ENCODE peak calls at places on chromosomes 3 and 15, in six cellular contexts. A is left lung, Y is HS-27A, I is hippocampal formation, Z is substantia nigra, E is GM03348. K is an unnamed sample.

GRCh38 chr3:177195941-177196472 is 1.3 kb downstream of the TBL1XR1 start:
- DNase-seq in A (no peak), Y (no peak), E (no peak), I (no peak), Z (peak), K (no peak)

GRCh38 chr3:175308105-175308504 is 449.0 kb downstream of the NAALADL2 start:
- DNase-seq in Z (no peak), Y (no peak), E (no peak), I (no peak), A (no peak), K (no peak)

GRCh38 chr3:66431494-66431893 is 69.3 kb downstream of the LRIG1 start:
- DNase-seq in Z (no peak), Y (peak), E (peak), I (no peak), A (no peak), K (no peak)

GRCh38 chr3:71629289-71630252 is 46.0 kb upstream of the FOXP1 start:
- DNase-seq in Y (no peak), I (peak), Z (no peak), A (peak), E (peak), K (no peak)

GRCh38 chr3:50165388-50166308 is 10.5 kb downstream of the SEMA3F start:
- DNase-seq in A (no peak), Z (peak), I (no peak), E (peak), Y (peak), K (no peak)

GRCh38 chr3:35505181-35505580 is 134.1 kb upstream of the ARPP21 start:
- DNase-seq in I (no peak), E (no peak), Y (no peak), A (no peak), Z (no peak), K (peak)

GRCh38 chr3:164522073-164522763 is 556.1 kb downstream of the SI start:
- DNase-seq in A (no peak), Y (no peak), I (no peak), Z (no peak), E (no peak), K (no peak)

GRCh38 chr3:16182183-16182582 is 7.7 kb downstream of the GALNT15 start:
- DNase-seq in E (no peak), Z (no peak), Y (no peak), A (no peak), I (no peak), K (no peak)

GRCh38 chr15:89533861-89534544 is 37.6 kb upstream of the RHCG start:
- DNase-seq in A (no peak), Z (no peak), Y (no peak), E (no peak), I (no peak), K (no peak)

GRCh38 chr3:51539291-51539891 is 872 bp downstream of the RAD54L2 start:
- DNase-seq in I (peak), Z (no peak), A (peak), E (peak), Y (peak), K (no peak)

GRCh38 chr15:80501453-80501852 is 97.3 kb downstream of the ARNT2 start:
- DNase-seq in Z (no peak), I (no peak), A (no peak), E (no peak), Y (no peak), K (no peak)

GRCh38 chr15:23629234-23629805 is 18.3 kb downstream of the MAGEL2 start:
- DNase-seq in Y (no peak), E (peak), Z (no peak), I (no peak), A (no peak), K (no peak)

GRCh38 chr3:181326637-181327223 is 337.2 kb upstream of the DNAJC19 start:
- DNase-seq in E (no peak), Y (no peak), I (no peak), Z (no peak), A (no peak), K (no peak)

GRCh38 chr15:79002631-79003030 is 57.8 kb upstream of the CTSH start:
- DNase-seq in Y (no peak), I (no peak), Z (no peak), A (no peak), E (no peak), K (no peak)

GRCh38 chr3:16331319-16331883 is 66.4 kb downstream of the OXNAD1 start:
- DNase-seq in Y (no peak), Z (no peak), E (no peak), I (no peak), A (no peak), K (no peak)

GRCh38 chr3:46497556-46498265 is at the start of gene RTP3:
- DNase-seq in I (no peak), E (no peak), A (no peak), Y (no peak), Z (no peak), K (no peak)

GRCh38 chr15:91508633-91509032 is 344.9 kb upstream of the SLCO3A1 start:
- DNase-seq in I (no peak), Y (no peak), Z (no peak), E (no peak), A (no peak), K (no peak)

GRCh38 chr3:177835008-177835407 is 637.7 kb upstream of the TBL1XR1 start:
- DNase-seq in E (peak), Z (no peak), A (no peak), I (no peak), Y (peak), K (no peak)

GRCh38 chr15:26890451-26890850 is 23.6 kb downstream of the GABRA5 start:
- DNase-seq in A (no peak), Z (no peak), Y (no peak), I (no peak), E (no peak), K (no peak)

GRCh38 chr3:187913617-187914033 is 168.4 kb upstream of the BCL6 start:
- DNase-seq in Z (no peak), E (no peak), A (no peak), Y (no peak), I (no peak), K (no peak)